ENCODE peak calls at places on chromosome 3, in seven cellular contexts. One of them, this sample, is unnamed. For H3K4me1, the result is how much of the 10 kb centered on the place peaks cover.

GRCh38 chr3:128572644-128573105 is 77.9 kb downstream of the RPN1 start:
- DNase-seq in tibial artery: no peak
- DNase-seq in uterus: no peak
- DNase-seq in heart left ventricle: no peak
- DNase-seq in A549: peak
- DNase-seq in Panc1: no peak
- DNase-seq in psoas muscle: no peak
- DNase-seq in this sample: no peak

GRCh38 chr3:185049710-185050109 is 103.2 kb downstream of the C3orf70 start:
- DNase-seq in heart left ventricle: no peak
- DNase-seq in tibial artery: no peak
- DNase-seq in Panc1: no peak
- DNase-seq in A549: no peak
- DNase-seq in uterus: no peak
- DNase-seq in psoas muscle: no peak
- DNase-seq in this sample: no peak

GRCh38 chr3:10757021-10757820 is 58.8 kb upstream of the SLC6A11 start:
- DNase-seq in heart left ventricle: no peak
- DNase-seq in psoas muscle: no peak
- DNase-seq in uterus: no peak
- DNase-seq in tibial artery: no peak
- DNase-seq in A549: peak
- DNase-seq in Panc1: no peak
- DNase-seq in this sample: no peak

GRCh38 chr3:154421067-154421466 is 8.9 kb downstream of the GPR149 start:
- DNase-seq in A549: no peak
- DNase-seq in uterus: no peak
- DNase-seq in psoas muscle: no peak
- DNase-seq in tibial artery: no peak
- DNase-seq in Panc1: no peak
- DNase-seq in heart left ventricle: no peak
- DNase-seq in this sample: no peak

GRCh38 chr3:196202516-196202970 is 8.7 kb downstream of the ZDHHC19 start:
- DNase-seq in heart left ventricle: no peak
- DNase-seq in A549: no peak
- DNase-seq in uterus: no peak
- DNase-seq in Panc1: no peak
- DNase-seq in tibial artery: peak
- DNase-seq in psoas muscle: peak
- DNase-seq in this sample: no peak

GRCh38 chr3:10725846-10726245 is 90.2 kb upstream of the SLC6A11 start:
- DNase-seq in Panc1: no peak
- DNase-seq in tibial artery: no peak
- DNase-seq in heart left ventricle: no peak
- DNase-seq in A549: no peak
- DNase-seq in psoas muscle: no peak
- DNase-seq in uterus: no peak
- DNase-seq in this sample: no peak

GRCh38 chr3:189013224-189013888 is 158.4 kb upstream of the TPRG1 start:
- DNase-seq in heart left ventricle: no peak
- DNase-seq in tibial artery: no peak
- DNase-seq in uterus: no peak
- DNase-seq in psoas muscle: no peak
- DNase-seq in Panc1: no peak
- DNase-seq in A549: no peak
- DNase-seq in this sample: no peak

GRCh38 chr3:30751610-30752299 is 142.7 kb downstream of the GADL1 start:
- DNase-seq in tibial artery: no peak
- DNase-seq in heart left ventricle: peak
- DNase-seq in Panc1: no peak
- DNase-seq in A549: peak
- DNase-seq in uterus: peak
- DNase-seq in psoas muscle: peak
- DNase-seq in this sample: no peak

GRCh38 chr3:8441969-8442559 is 59.6 kb upstream of the LMCD1 start:
- DNase-seq in A549: peak
- DNase-seq in tibial artery: no peak
- DNase-seq in psoas muscle: no peak
- DNase-seq in heart left ventricle: peak
- DNase-seq in uterus: peak
- DNase-seq in Panc1: no peak
- DNase-seq in this sample: no peak

GRCh38 chr3:193816656-193817311 is 223.8 kb downstream of the OPA1 start:
- DNase-seq in uterus: peak
- DNase-seq in tibial artery: peak
- DNase-seq in A549: peak
- DNase-seq in psoas muscle: peak
- DNase-seq in heart left ventricle: peak
- DNase-seq in Panc1: no peak
- DNase-seq in this sample: peak

GRCh38 chr3:40505599-40506462 is at the start of gene ZNF620:
- DNase-seq in Panc1: no peak
- DNase-seq in heart left ventricle: peak
- DNase-seq in uterus: peak
- DNase-seq in psoas muscle: peak
- DNase-seq in A549: peak
- DNase-seq in tibial artery: peak
- DNase-seq in this sample: peak

GRCh38 chr3:115975353-115975752 is 352.0 kb downstream of the GAP43 start:
- DNase-seq in A549: peak
- DNase-seq in heart left ventricle: no peak
- DNase-seq in uterus: no peak
- DNase-seq in psoas muscle: no peak
- DNase-seq in tibial artery: no peak
- DNase-seq in Panc1: peak
- DNase-seq in this sample: no peak

GRCh38 chr3:18830087-18830486 is 318.2 kb upstream of the KCNH8 start:
- DNase-seq in tibial artery: no peak
- DNase-seq in uterus: no peak
- DNase-seq in A549: no peak
- DNase-seq in psoas muscle: no peak
- DNase-seq in Panc1: no peak
- DNase-seq in heart left ventricle: no peak
- DNase-seq in this sample: no peak

GRCh38 chr3:21017115-21017852 is 733.7 kb downstream of the ZNF385D start:
- DNase-seq in psoas muscle: no peak
- DNase-seq in uterus: no peak
- DNase-seq in heart left ventricle: no peak
- DNase-seq in tibial artery: no peak
- DNase-seq in A549: peak
- DNase-seq in Panc1: no peak
- DNase-seq in this sample: no peak

GRCh38 chr3:194925614-194926013 is 239.9 kb downstream of the FAM43A start:
- DNase-seq in Panc1: no peak
- DNase-seq in uterus: no peak
- DNase-seq in heart left ventricle: no peak
- DNase-seq in psoas muscle: no peak
- DNase-seq in tibial artery: no peak
- DNase-seq in A549: no peak
- DNase-seq in this sample: peak

GRCh38 chr3:181694805-181695660 is 16.7 kb upstream of the SOX2 start:
- DNase-seq in heart left ventricle: no peak
- DNase-seq in Panc1: no peak
- DNase-seq in A549: no peak
- DNase-seq in psoas muscle: peak
- DNase-seq in uterus: peak
- DNase-seq in tibial artery: peak
- DNase-seq in this sample: no peak

GRCh38 chr3:183159319-183159718 is 3.2 kb downstream of the LAMP3 start:
- DNase-seq in Panc1: no peak
- DNase-seq in psoas muscle: no peak
- DNase-seq in A549: no peak
- DNase-seq in uterus: no peak
- DNase-seq in tibial artery: no peak
- DNase-seq in heart left ventricle: no peak
- DNase-seq in this sample: no peak

GRCh38 chr3:103440539-103441113 is 1005.8 kb downstream of the ZPLD1 start:
- DNase-seq in A549: peak
- DNase-seq in heart left ventricle: no peak
- DNase-seq in uterus: no peak
- DNase-seq in psoas muscle: no peak
- DNase-seq in Panc1: no peak
- DNase-seq in tibial artery: no peak
- DNase-seq in this sample: no peak

DNA sequence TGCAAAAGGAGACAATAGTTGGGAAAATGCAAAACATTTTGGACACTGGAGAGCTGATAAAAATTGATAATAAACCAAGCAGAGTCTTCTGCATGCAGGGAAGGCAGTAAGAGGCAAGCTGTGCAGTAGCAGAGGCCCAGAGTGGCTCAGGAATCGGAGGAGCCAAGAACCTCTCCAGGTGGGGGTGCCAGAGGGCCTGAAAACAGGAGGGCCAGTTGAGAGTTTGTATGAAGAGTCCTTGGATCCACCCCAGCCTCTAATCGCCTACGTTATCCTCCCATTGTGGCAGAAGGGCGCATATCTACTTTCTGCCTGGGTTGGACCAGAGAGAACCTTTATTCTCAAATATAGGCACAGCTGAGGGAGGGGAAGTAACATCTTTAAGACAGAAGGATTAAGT is 48.9 kb upstream of the RBP1 start:
- DNase-seq in psoas muscle: no peak
- DNase-seq in A549: no peak
- DNase-seq in Panc1: no peak
- DNase-seq in uterus: no peak
- DNase-seq in tibial artery: no peak
- DNase-seq in heart left ventricle: peak
- DNase-seq in this sample: no peak
- TF ChIP-seq CTCF in psoas muscle: no peak
- TF ChIP-seq CTCF in A549: no peak
- TF ChIP-seq CTCF in Panc1: no peak
- TF ChIP-seq CTCF in uterus: no peak
- TF ChIP-seq CTCF in tibial artery: no peak
- TF ChIP-seq CTCF in heart left ventricle: no peak
- TF ChIP-seq CTCF in this sample: peak

GRCh38 chr3:114451051-114451451 is 157.2 kb downstream of the TIGIT start:
- DNase-seq in heart left ventricle: no peak
- DNase-seq in uterus: no peak
- DNase-seq in psoas muscle: no peak
- DNase-seq in A549: no peak
- DNase-seq in tibial artery: no peak
- DNase-seq in Panc1: no peak
- DNase-seq in this sample: no peak
- H3K4me1 ChIP-seq in heart left ventricle: half or more
- H3K4me1 ChIP-seq in uterus: under half
- H3K4me1 ChIP-seq in psoas muscle: half or more
- H3K4me1 ChIP-seq in A549: under half
- H3K4me1 ChIP-seq in tibial artery: under half
- H3K4me1 ChIP-seq in Panc1: under half
- H3K4me1 ChIP-seq in this sample: half or more

GRCh38 chr3:99366663-99367429 is 271.5 kb upstream of the COL8A1 start:
- DNase-seq in Panc1: no peak
- DNase-seq in psoas muscle: no peak
- DNase-seq in uterus: no peak
- DNase-seq in tibial artery: no peak
- DNase-seq in A549: peak
- DNase-seq in heart left ventricle: no peak
- DNase-seq in this sample: no peak

GRCh38 chr3:99365979-99366378 is 272.4 kb upstream of the COL8A1 start:
- DNase-seq in psoas muscle: no peak
- DNase-seq in heart left ventricle: no peak
- DNase-seq in A549: no peak
- DNase-seq in Panc1: no peak
- DNase-seq in uterus: no peak
- DNase-seq in tibial artery: no peak
- DNase-seq in this sample: no peak

DNA sequence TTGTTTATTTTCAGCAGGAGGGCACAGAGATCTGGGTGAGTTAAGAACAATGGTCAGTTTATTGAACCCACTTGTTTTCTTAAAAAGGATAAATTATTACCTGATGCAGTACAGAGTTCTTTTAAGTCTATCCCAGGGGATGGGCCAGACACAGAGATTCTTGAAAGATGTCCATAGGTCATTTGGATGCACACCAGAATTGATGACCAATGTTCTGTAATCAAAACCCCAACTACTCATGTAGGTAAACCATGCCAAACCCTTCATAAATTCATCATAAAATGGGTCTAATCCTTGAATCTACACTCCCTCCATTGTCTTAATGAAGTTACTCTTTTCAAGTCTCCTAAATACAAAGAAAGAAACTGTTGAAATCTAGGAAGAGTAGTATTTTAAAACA is 273.0 kb upstream of the COL8A1 start:
- DNase-seq in psoas muscle: no peak
- DNase-seq in heart left ventricle: no peak
- DNase-seq in uterus: no peak
- DNase-seq in tibial artery: no peak
- DNase-seq in Panc1: no peak
- DNase-seq in A549: no peak
- DNase-seq in this sample: no peak
- H3K4me3 ChIP-seq in psoas muscle: no peak
- H3K4me3 ChIP-seq in heart left ventricle: no peak
- H3K4me3 ChIP-seq in uterus: no peak
- H3K4me3 ChIP-seq in tibial artery: no peak
- H3K4me3 ChIP-seq in Panc1: no peak
- H3K4me3 ChIP-seq in A549: no peak
- H3K4me3 ChIP-seq in this sample: no peak

GRCh38 chr3:187017511-187018230 is 87.3 kb downstream of the ST6GAL1 start:
- DNase-seq in uterus: no peak
- DNase-seq in A549: no peak
- DNase-seq in heart left ventricle: no peak
- DNase-seq in psoas muscle: no peak
- DNase-seq in tibial artery: no peak
- DNase-seq in Panc1: no peak
- DNase-seq in this sample: peak

GRCh38 chr3:187021748-187022402 is 91.5 kb downstream of the ST6GAL1 start:
- DNase-seq in tibial artery: no peak
- DNase-seq in uterus: no peak
- DNase-seq in psoas muscle: no peak
- DNase-seq in heart left ventricle: no peak
- DNase-seq in A549: peak
- DNase-seq in Panc1: no peak
- DNase-seq in this sample: peak

GRCh38 chr3:187016639-187017345 is 86.5 kb downstream of the ST6GAL1 start:
- DNase-seq in psoas muscle: no peak
- DNase-seq in heart left ventricle: no peak
- DNase-seq in uterus: no peak
- DNase-seq in A549: peak
- DNase-seq in Panc1: no peak
- DNase-seq in tibial artery: no peak
- DNase-seq in this sample: peak

GRCh38 chr3:187020376-187020775 is 90.0 kb downstream of the ST6GAL1 start:
- DNase-seq in heart left ventricle: no peak
- DNase-seq in uterus: no peak
- DNase-seq in Panc1: no peak
- DNase-seq in psoas muscle: no peak
- DNase-seq in A549: no peak
- DNase-seq in tibial artery: no peak
- DNase-seq in this sample: peak

DNA sequence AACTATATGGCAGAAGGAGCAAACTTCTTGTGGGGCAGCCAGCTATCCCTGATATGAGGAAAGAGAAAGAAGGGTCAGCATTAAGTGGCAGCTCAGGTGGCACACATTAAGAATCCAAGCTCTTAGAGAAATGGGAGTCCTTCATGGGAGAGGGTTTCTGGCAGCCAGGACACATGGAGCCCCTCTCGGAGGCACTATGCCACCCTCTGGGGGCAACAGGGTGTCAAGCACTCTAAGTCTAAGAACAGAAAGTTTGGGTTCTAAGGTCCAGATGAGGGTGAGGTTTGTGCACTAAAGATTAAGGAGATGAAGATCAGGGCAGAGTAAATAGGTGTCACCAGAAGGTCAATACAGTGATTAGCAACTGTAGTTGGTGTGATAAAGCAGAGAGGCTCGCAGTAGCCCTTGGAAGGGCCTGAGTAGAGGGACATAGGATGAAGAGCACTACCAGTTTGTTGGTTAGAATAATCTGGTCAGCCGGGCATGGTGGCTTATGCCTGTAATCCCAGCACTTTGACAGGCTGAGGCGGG is 89.3 kb downstream of the ST6GAL1 start:
- DNase-seq in A549: no peak
- DNase-seq in uterus: no peak
- DNase-seq in psoas muscle: no peak
- DNase-seq in heart left ventricle: no peak
- DNase-seq in Panc1: no peak
- DNase-seq in tibial artery: no peak
- DNase-seq in this sample: peak
- TF ChIP-seq CTCF in A549: no peak
- TF ChIP-seq CTCF in uterus: no peak
- TF ChIP-seq CTCF in psoas muscle: no peak
- TF ChIP-seq CTCF in heart left ventricle: no peak
- TF ChIP-seq CTCF in Panc1: no peak
- TF ChIP-seq CTCF in tibial artery: no peak
- TF ChIP-seq CTCF in this sample: no peak

This sample was measured in right atrium auricular region.